ENCODE peak calls at places on chromosomes 2 and 18, in four cellular contexts. Q, V, W and G are unnamed samples.
A peak's percentile ranks its signal among the peaks of the same experiment; 100 is the strongest.

GRCh38 chr2:95208101-95208500 is 780 bp downstream of the ZNF892 start:
- DNase-seq in Q (no peak), V (peak; percentile 13), W (no peak), G (no peak)

GRCh38 chr2:52916976-52917375 is 850.6 kb upstream of the CHAC2 start:
- DNase-seq in W (no peak), V (no peak), Q (no peak), G (no peak)

GRCh38 chr2:179562330-179562885 is 297.8 kb upstream of the SESTD1 start:
- DNase-seq in W (no peak), V (no peak), Q (no peak), G (no peak)

GRCh38 chr2:219056896-219057708 is 3.6 kb downstream of the IHH start:
- DNase-seq in Q (no peak), V (no peak), W (no peak), G (no peak)

GRCh38 chr2:146847846-146848245 is 997.0 kb upstream of the ACVR2A start:
- DNase-seq in Q (peak; percentile 29), W (no peak), V (no peak), G (no peak)

GRCh38 chr2:54336136-54336976 is 80.3 kb upstream of the TSPYL6 start:
- DNase-seq in Q (peak; percentile 90), V (peak; percentile 92), W (peak; percentile 26), G (no peak)

GRCh38 chr2:71605173-71605641 is 151.8 kb downstream of the DYSF start:
- DNase-seq in V (no peak), W (no peak), Q (no peak), G (no peak)

GRCh38 chr2:109521233-109521632 is 92.5 kb downstream of the SEPTIN10 start:
- DNase-seq in W (no peak), Q (no peak), V (no peak), G (no peak)

GRCh38 chr2:221570321-221571107 is 1.6 kb downstream of the EPHA4 start:
- DNase-seq in W (peak; percentile 20), V (peak; percentile 31), Q (peak; percentile 26), G (no peak)

GRCh38 chr2:133040175-133040574 is 370.2 kb upstream of the LYPD1 start:
- DNase-seq in V (peak; percentile 76), Q (peak; percentile 3), W (peak; percentile 29), G (no peak)

GRCh38 chr2:200677721-200678532 is 92.1 kb downstream of the AOX1 start:
- DNase-seq in V (peak; percentile 67), W (peak; percentile 83), Q (no peak), G (no peak)

GRCh38 chr2:241686322-241686648 is 330 bp downstream of the DTYMK start:
- DNase-seq in W (no peak), V (no peak), Q (no peak), G (no peak)

GRCh38 chr2:210676067-210676466 is 119.7 kb downstream of the CPS1 start:
- DNase-seq in V (no peak), W (no peak), Q (no peak), G (no peak)

GRCh38 chr18:76126327-76126726 is 368.7 kb downstream of the ZNF516 start:
- DNase-seq in Q (no peak), V (no peak), W (no peak), G (no peak)

GRCh38 chr2:11698009-11698922 is 28.3 kb upstream of the NTSR2 start:
- DNase-seq in Q (peak; percentile 81), V (peak; percentile 81), W (peak; percentile 66), G (no peak)

GRCh38 chr18:58776084-58776483 is 88.6 kb upstream of the ZNF532 start:
- DNase-seq in V (peak; percentile 13), W (no peak), Q (no peak), G (no peak)

GRCh38 chr2:151518802-151519201 is 109.1 kb downstream of the RIF1 start:
- DNase-seq in W (peak; percentile 2), V (peak; percentile 10), Q (peak; percentile 5), G (no peak)

GRCh38 chr2:88810017-88810416 is 118.5 kb downstream of the RPIA start:
- DNase-seq in W (no peak), V (no peak), Q (no peak), G (no peak)

GRCh38 chr18:24631238-24632025 is 171.0 kb downstream of the HRH4 start:
- DNase-seq in Q (no peak), W (no peak), V (peak; percentile 15), G (no peak)

GRCh38 chr2:27051902-27052645 is 606 bp downstream of the AGBL5 start:
- DNase-seq in Q (no peak), W (no peak), V (no peak), G (no peak)

GRCh38 chr2:177265834-177266817 is 1.6 kb upstream of the NFE2L2 start:
- DNase-seq in V (peak; percentile 46), W (peak; percentile 56), Q (no peak), G (peak; percentile 54)

GRCh38 chr18:79624356-79624961 is 55.1 kb upstream of the CTDP1 start:
- DNase-seq in Q (no peak), V (no peak), W (no peak), G (peak; percentile 37)

GRCh38 chr2:183292028-183292427 is 167.8 kb downstream of the NUP35 start:
- DNase-seq in W (no peak), V (no peak), Q (no peak), G (no peak)

GRCh38 chr18:5890606-5891360 is 4.5 kb downstream of the TMEM200C start:
- DNase-seq in W (no peak), V (no peak), Q (no peak), G (no peak)

GRCh38 chr2:235670974-235671787 is 177.3 kb downstream of the AGAP1 start:
- DNase-seq in Q (no peak), V (no peak), W (no peak), G (no peak)

GRCh38 chr2:235672720-235673119 is 178.9 kb downstream of the AGAP1 start:
- DNase-seq in W (no peak), Q (no peak), V (no peak), G (no peak)

GRCh38 chr2:235669269-235669831 is 175.5 kb downstream of the AGAP1 start:
- DNase-seq in V (peak; percentile 58), Q (peak; percentile 67), W (peak; percentile 65), G (no peak)

GRCh38 chr2:235668782-235669181 is 174.9 kb downstream of the AGAP1 start:
- DNase-seq in Q (no peak), V (no peak), W (no peak), G (no peak)

GRCh38 chr2:235669983-235670962 is 176.4 kb downstream of the AGAP1 start:
- DNase-seq in W (peak; percentile 66), V (peak; percentile 81), Q (peak; percentile 79), G (no peak)
- TF ChIP-seq CTCF in W (peak; percentile 57), V (peak; percentile 89), Q (peak; percentile 40), G (no peak)

DNA sequence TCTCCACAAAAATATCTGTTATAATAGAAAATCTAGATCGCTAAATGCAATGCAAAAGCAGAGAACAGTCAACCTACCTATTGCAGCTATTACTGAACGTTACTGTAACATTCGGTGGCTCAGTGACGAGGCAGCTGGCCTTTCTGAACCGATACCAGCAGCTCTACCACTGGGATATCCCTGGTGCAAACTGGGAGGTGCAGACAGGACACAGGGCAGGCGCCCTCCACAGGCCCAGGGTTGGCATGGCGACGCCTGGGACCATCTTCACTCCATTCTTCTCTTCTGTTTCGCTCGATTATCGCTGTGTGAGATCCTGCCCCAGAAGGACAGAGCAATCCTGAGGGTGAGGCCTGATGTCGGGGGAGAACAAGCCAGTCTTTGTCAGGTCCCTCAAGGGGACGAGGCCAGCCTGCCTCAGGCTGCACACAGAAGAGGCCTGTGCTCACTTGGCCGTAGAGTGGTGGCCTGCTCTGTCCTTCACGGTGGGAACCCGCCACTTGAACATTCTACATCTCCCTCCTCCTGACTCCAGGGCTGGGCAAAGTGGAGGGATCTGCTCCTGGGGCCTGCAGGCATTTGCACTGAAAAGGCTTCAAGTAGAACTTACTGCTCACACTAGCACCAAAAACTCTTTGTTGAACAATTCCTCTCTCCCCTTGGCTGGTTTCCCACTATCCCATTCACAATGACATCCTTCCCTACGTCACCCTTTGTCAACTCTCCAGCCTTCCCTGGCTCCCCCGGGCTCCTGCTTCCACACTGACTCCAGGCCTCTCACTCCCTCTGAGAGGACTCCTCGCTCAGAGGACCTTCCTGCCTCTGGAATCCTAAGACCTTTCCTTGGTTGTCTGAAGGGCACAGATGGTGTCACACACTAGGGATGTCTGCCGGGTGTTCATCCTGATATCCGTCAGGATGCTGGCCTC is 49.7 kb downstream of the CYRIA start:
- DNase-seq in Q (no peak), W (no peak), V (no peak), G (no peak)
- H3K4me3 ChIP-seq in Q (no peak overlapping the region), W (no peak overlapping the region), V (no peak overlapping the region), G (no peak overlapping the region)

GRCh38 chr2:671787-672605 is 5.2 kb downstream of the TMEM18 start:
- DNase-seq in Q (no peak), W (no peak), V (no peak), G (no peak)
- TF ChIP-seq CTCF in Q (no peak), W (no peak), V (no peak), G (no peak)

GRCh38 chr2:63851912-63852311 is 10.2 kb downstream of the UGP2 start:
- DNase-seq in V (no peak), W (no peak), Q (no peak), G (no peak)
- H3K4me3 ChIP-seq in V (no peak overlapping the region), W (no peak overlapping the region), Q (no peak overlapping the region), G (no peak overlapping the region)